ENCODE peak calls at places on chromosomes 2 and 18, in nine cellular contexts. V is H7, G is GM12865, D is uterus, P is pancreas, E is tibial nerve, U is DND-41, T is PC-3, W is neural progenitor cell. L is an unnamed sample.

GRCh38 chr18:40935423-40935822 is 1019.6 kb upstream of the PIK3C3 start:
- DNase-seq in G (peak), P (no peak), V (peak), T (peak), E (no peak), U (no peak), D (no peak), W (peak), L (no peak)

GRCh38 chr2:150610670-150611279 is 123.3 kb upstream of the RND3 start:
- DNase-seq in W (peak), G (peak), T (peak), V (peak), P (no peak), U (peak), E (no peak), D (no peak), L (peak)

GRCh38 chr2:47269316-47270232 is 114.5 kb upstream of the STPG4 start:
- DNase-seq in E (peak), D (peak), V (no peak), U (no peak), P (no peak), T (peak), W (no peak), G (no peak), L (peak)

GRCh38 chr2:51638811-51639210 is 606.9 kb upstream of the NRXN1 start:
- DNase-seq in G (no peak), W (no peak), T (no peak), P (no peak), U (no peak), E (no peak), D (no peak), V (no peak), L (no peak)

GRCh38 chr18:34710430-34711386 is 610 bp downstream of the DTNA start:
- DNase-seq in E (no peak), T (no peak), D (peak), U (no peak), P (no peak), V (no peak), G (no peak), W (no peak), L (no peak)

GRCh38 chr2:37698931-37699481 is 27.6 kb upstream of the CDC42EP3 start:
- DNase-seq in E (no peak), V (no peak), T (peak), W (no peak), U (no peak), G (no peak), P (no peak), D (no peak), L (no peak)

GRCh38 chr18:34592961-34593382 is 117.1 kb upstream of the DTNA start:
- DNase-seq in E (peak), W (peak), U (no peak), G (no peak), P (peak), V (peak), T (no peak), D (peak), L (no peak)

GRCh38 chr2:26469955-26470354 is 8.0 kb downstream of the OTOF start:
- DNase-seq in D (no peak), P (no peak), U (no peak), W (no peak), E (no peak), V (no peak), T (no peak), G (no peak), L (no peak)

GRCh38 chr2:172270278-172271079 is 156.9 kb upstream of the ITGA6 start:
- DNase-seq in E (no peak), T (no peak), W (peak), G (no peak), U (peak), V (no peak), D (no peak), P (peak), L (peak)

GRCh38 chr2:71072492-71072891 is 4.0 kb downstream of the NAGK start:
- DNase-seq in V (no peak), T (no peak), D (no peak), E (no peak), P (no peak), G (no peak), W (no peak), U (no peak), L (no peak)

GRCh38 chr2:61423714-61424113 is 47.2 kb downstream of the USP34 start:
- DNase-seq in P (no peak), E (no peak), T (peak), D (no peak), G (no peak), W (no peak), U (no peak), V (no peak), L (no peak)

GRCh38 chr2:166406374-166406773 is 30.6 kb upstream of the SCN9A start:
- DNase-seq in E (no peak), T (no peak), G (no peak), W (no peak), D (no peak), P (no peak), U (no peak), V (no peak), L (no peak)

GRCh38 chr2:58541511-58541910 is 300.4 kb upstream of the FANCL start:
- DNase-seq in D (no peak), T (no peak), P (no peak), W (peak), E (no peak), U (no peak), G (no peak), V (no peak), L (no peak)

GRCh38 chr18:74683573-74683972 is 85.9 kb downstream of the ZNF407 start:
- DNase-seq in D (no peak), E (no peak), T (no peak), U (no peak), P (no peak), G (no peak), W (no peak), V (no peak), L (no peak)

GRCh38 chr2:213166109-213166508 is 14.7 kb upstream of the IKZF2 start:
- DNase-seq in P (no peak), W (no peak), T (no peak), U (no peak), E (no peak), G (peak), V (no peak), D (no peak), L (no peak)

GRCh38 chr2:231554748-231555545 is 24.7 kb upstream of the NMUR1 start:
- DNase-seq in P (peak), E (peak), D (peak), U (peak), W (no peak), V (no peak), G (peak), T (no peak), L (peak)

GRCh38 chr2:231655494-231656408 is 52.6 kb upstream of the PTMA start:
- DNase-seq in G (no peak), D (no peak), W (no peak), E (no peak), V (peak), T (no peak), P (no peak), U (no peak), L (no peak)

GRCh38 chr2:119148082-119148715 is 10.4 kb downstream of the C1QL2 start:
- DNase-seq in U (no peak), P (no peak), D (no peak), G (no peak), W (peak), V (peak), E (no peak), T (no peak), L (no peak)

GRCh38 chr2:102436284-102436683 is 13.3 kb downstream of the IL18RAP start:
- DNase-seq in U (no peak), T (no peak), E (no peak), V (no peak), W (no peak), D (no peak), G (peak), P (no peak), L (no peak)

GRCh38 chr2:164504253-164504652 is 117.0 kb downstream of the GRB14 start:
- DNase-seq in T (peak), G (no peak), U (peak), D (no peak), V (peak), E (no peak), P (no peak), W (peak), L (no peak)

GRCh38 chr2:201369762-201370161 is 12.6 kb upstream of the FLACC1 start:
- DNase-seq in U (no peak), G (no peak), P (no peak), W (no peak), D (no peak), E (no peak), V (no peak), T (no peak), L (no peak)

GRCh38 chr2:128380061-128380889 is 61.6 kb upstream of the HS6ST1 start:
- DNase-seq in P (peak), G (no peak), T (no peak), V (peak), W (no peak), U (no peak), D (no peak), E (no peak), L (no peak)

GRCh38 chr2:230861564-230862255 is 3.0 kb upstream of the ITM2C start:
- DNase-seq in E (no peak), T (no peak), V (peak), P (no peak), W (no peak), G (no peak), D (no peak), U (no peak), L (no peak)

GRCh38 chr2:39730685-39731302 is 48.3 kb downstream of the THUMPD2 start:
- DNase-seq in D (no peak), G (peak), V (no peak), T (peak), U (peak), E (no peak), P (no peak), W (peak), L (no peak)

GRCh38 chr2:226495466-226496161 is 304.0 kb downstream of the IRS1 start:
- DNase-seq in W (peak), E (no peak), U (no peak), T (no peak), P (no peak), V (no peak), G (no peak), D (no peak), L (no peak)

GRCh38 chr2:1803217-1804115 is 59.2 kb upstream of the PXDN start:
- DNase-seq in U (no peak), W (no peak), G (no peak), D (peak), E (no peak), P (no peak), T (no peak), V (no peak), L (no peak)

GRCh38 chr2:102061962-102062795 is 70.4 kb downstream of the IL1R2 start:
- DNase-seq in V (no peak), U (no peak), G (no peak), D (no peak), E (no peak), W (no peak), T (peak), P (no peak), L (no peak)

GRCh38 chr2:149768320-149768799 is 180.8 kb upstream of the MMADHC start:
- DNase-seq in V (no peak), U (no peak), D (no peak), E (no peak), T (peak), W (no peak), G (no peak), P (no peak), L (no peak)

GRCh38 chr2:85309699-85310321 is 18.0 kb downstream of the TGOLN2 start:
- DNase-seq in G (no peak), W (no peak), E (no peak), D (peak), U (no peak), T (no peak), P (no peak), V (no peak), L (no peak)

GRCh38 chr2:217402622-217403383 is 542.9 kb upstream of the TNP1 start:
- DNase-seq in P (no peak), U (no peak), E (no peak), G (no peak), W (no peak), D (peak), T (peak), V (no peak), L (no peak)

GRCh38 chr2:233075141-233075965 is 15.2 kb downstream of the INPP5D start:
- DNase-seq in V (no peak), T (no peak), P (no peak), G (no peak), E (no peak), D (no peak), W (no peak), U (peak), L (no peak)

GRCh38 chr2:33077841-33078240 is 131.1 kb downstream of the LTBP1 start:
- DNase-seq in E (no peak), G (peak), U (no peak), T (peak), W (no peak), P (no peak), V (no peak), D (no peak), L (no peak)

GRCh38 chr2:157783180-157783579 is 93.0 kb downstream of the ACVR1 start:
- DNase-seq in T (no peak), D (no peak), U (no peak), V (no peak), G (no peak), P (no peak), E (no peak), W (no peak), L (no peak)

GRCh38 chr2:157784823-157785175 is 91.3 kb downstream of the ACVR1 start:
- DNase-seq in G (no peak), W (no peak), P (no peak), D (no peak), E (no peak), V (no peak), T (peak), U (no peak), L (no peak)

GRCh38 chr2:157785866-157786662 is 90.1 kb downstream of the ACVR1 start:
- DNase-seq in G (no peak), V (no peak), T (peak), E (no peak), W (no peak), U (no peak), D (no peak), P (no peak), L (no peak)

GRCh38 chr2:157785200-157785599 is 90.9 kb downstream of the ACVR1 start:
- DNase-seq in U (no peak), W (peak), T (peak), E (no peak), V (no peak), G (no peak), D (no peak), P (peak), L (peak)

DNA sequence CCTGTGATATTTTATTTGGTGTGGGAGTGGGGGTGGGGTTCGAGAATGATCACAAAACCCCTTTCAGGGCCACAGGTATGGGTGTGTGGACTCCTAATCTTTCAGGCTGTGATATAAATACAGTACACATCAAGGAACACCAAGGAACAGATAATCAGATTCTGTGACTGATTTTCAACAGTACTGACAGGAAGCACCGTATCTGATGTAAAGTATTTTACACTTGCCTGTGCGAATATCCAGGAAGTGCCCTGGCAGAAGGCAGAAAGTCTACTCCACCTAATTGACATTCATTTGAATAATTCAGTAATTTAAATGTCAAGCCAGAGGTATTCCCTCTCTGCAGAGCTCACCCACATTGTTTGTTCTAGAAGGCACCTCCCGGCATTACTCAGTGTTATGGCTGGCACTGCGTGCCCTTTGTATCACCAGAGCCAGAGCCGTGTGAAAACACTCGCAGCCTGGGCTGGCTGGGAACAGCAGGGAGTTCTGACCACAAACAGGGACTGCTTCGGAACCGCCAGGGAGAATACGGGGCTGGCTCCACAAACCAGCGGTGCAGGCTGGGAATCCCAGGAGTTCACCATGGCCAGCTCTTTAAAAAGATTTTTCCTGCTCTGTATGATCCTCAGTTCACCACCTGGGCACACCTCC is 91.8 kb downstream of the ACVR1 start:
- DNase-seq in W (no peak), G (no peak), V (no peak), E (no peak), P (peak), U (no peak), D (no peak), T (peak), L (peak)
- H3K4me3 ChIP-seq in W (no peak), G (no peak), V (no peak), E (no peak), P (no peak), U (no peak), D (no peak), T (peak), L (no peak)

GRCh38 chr2:167761465-167762136 is 485.8 kb downstream of the STK39 start:
- DNase-seq in U (no peak), P (no peak), D (no peak), G (no peak), V (no peak), E (no peak), T (no peak), W (no peak), L (no peak)
- H3K4me3 ChIP-seq in U (no peak), P (no peak), D (no peak), G (no peak), V (no peak), E (no peak), T (no peak), W (no peak), L (no peak)

GRCh38 chr18:63143246-63143847 is 176.2 kb downstream of the BCL2 start:
- DNase-seq in U (no peak), D (no peak), G (no peak), W (no peak), T (no peak), P (no peak), E (no peak), V (no peak), L (no peak)
- H3K4me3 ChIP-seq in U (no peak), D (no peak), G (no peak), W (no peak), T (no peak), P (no peak), E (no peak), V (no peak), L (no peak)

DNA sequence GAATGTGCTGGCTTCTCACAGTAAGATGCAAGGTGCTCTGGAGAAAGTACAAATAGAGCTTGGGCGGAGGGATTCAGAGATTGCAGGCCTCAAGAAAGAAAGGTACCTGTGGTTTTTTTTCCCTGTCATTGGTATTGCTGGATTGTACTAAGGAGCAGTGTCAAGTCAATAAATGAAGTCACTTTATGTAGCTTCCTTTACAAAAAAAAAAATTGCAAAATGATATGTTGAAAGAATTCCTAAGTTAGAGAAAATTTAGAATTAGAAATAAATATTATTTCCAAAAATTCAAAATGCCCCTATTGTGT is 80.0 kb downstream of the GTF3C3 start:
- DNase-seq in V (no peak), U (no peak), D (no peak), T (no peak), G (no peak), E (no peak), W (no peak), P (no peak), L (no peak)
- H3K4me3 ChIP-seq in V (no peak), U (no peak), D (no peak), T (no peak), G (no peak), E (no peak), W (no peak), P (no peak), L (no peak)

GRCh38 chr18:26215247-26215970 is 10.8 kb upstream of the TAF4B start:
- DNase-seq in U (peak), E (no peak), W (no peak), T (no peak), P (no peak), G (peak), D (no peak), V (no peak), L (no peak)
- H3K4me3 ChIP-seq in U (peak), E (no peak), W (no peak), T (no peak), P (no peak), G (peak), D (no peak), V (no peak), L (no peak)

DNA sequence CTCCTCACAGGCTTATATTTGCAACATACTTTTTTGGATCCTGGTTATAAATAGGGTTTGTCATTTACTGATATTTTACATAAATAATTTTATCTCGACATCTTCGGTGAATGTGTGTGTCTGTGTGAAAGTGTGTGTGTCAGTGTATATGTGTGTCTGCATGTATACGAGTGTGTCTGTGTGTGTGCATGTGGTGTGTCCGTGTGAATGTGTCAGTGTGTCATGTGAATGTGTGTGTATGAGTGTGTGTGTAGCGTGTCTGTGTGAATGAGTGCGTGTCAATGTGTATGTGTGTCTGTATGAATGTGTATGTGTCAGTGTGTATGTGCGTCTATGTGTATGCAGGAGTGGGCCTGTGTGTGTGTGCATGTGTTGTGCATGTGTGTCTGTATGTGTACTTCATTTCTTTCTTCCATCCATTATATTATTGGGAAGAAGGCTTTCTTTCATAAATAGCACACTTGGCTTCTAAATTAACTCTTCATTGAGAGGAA is 161.6 kb downstream of the ST6GAL2 start:
- DNase-seq in D (no peak), P (no peak), E (no peak), T (no peak), U (no peak), W (no peak), V (no peak), G (no peak), L (no peak)
- H3K4me3 ChIP-seq in D (no peak), P (no peak), E (no peak), T (no peak), U (no peak), W (no peak), V (no peak), G (no peak), L (no peak)

DNA sequence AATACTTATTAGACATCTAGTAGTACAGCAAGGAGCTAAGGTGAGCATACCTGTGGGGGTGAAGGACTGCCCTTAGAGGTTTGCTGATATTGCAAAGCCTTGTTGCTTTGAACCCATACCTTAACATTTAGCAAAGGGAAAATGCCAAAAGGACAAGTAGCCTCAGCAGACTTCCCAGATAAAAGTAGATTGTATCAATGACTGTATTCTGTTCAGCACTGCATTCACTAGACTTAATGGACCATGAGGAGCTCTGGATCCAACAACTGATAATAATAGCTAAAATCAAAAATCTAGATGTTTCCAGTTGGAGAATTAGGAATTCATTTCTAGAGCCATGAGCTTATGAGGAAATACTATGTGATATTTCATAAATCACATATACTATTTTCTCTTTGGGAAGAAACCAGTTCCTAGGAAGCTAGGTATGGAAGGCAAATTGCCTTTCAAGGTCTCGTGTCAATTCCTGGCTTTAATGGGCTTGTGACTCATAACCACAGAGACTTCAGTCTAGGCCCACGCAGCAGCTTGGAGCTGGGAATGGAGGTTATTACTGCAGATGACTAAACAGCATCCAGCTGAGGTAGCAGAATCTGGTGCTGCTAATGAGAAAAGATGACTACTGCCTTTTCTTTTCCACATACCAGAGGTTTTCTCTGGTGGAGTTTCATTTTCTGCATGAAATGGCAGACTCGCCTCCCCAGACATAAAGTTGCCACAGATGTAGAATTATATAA is 191.2 kb upstream of the NABP1 start:
- DNase-seq in D (no peak), U (no peak), P (no peak), W (no peak), V (no peak), T (peak), E (no peak), G (no peak), L (peak)
- H3K4me3 ChIP-seq in D (no peak), U (no peak), P (no peak), W (no peak), V (no peak), T (no peak), E (no peak), G (no peak), L (no peak)

L was measured in colonic mucosa.